ENCODE peak calls at places on chromosomes 3 and 15, in nine cellular contexts. I is NCI-H345; K is iris pigment epithelial cell; D is sigmoid colon; O is WERI-Rb-1; S is stimulated activated CD4-positive, alpha-beta T cell treated with anti-CD3 and anti-CD28 coated beads, Interleukin-2, amount 100 ng/mL, for 48 hours; W is cortex of kidney; Q is HTR-8/SVneo; X is mesothelial cell of epicardium. F is an unnamed sample.

GRCh38 chr3:61250784-61251173 is 473 bp downstream of the FHIT start:
- DNase-seq in O (no peak), D (peak), S (peak), X (no peak), W (no peak), K (no peak), Q (no peak), I (peak), F (peak)

GRCh38 chr3:4977001-4977888 is 2.0 kb upstream of the BHLHE40 start:
- DNase-seq in Q (no peak), I (no peak), K (peak), O (peak), X (no peak), D (peak), S (peak), W (no peak), F (peak)

GRCh38 chr15:51908312-51908711 is 63.3 kb downstream of the LEO1 start:
- DNase-seq in W (no peak), I (no peak), K (peak), D (no peak), O (no peak), Q (no peak), X (no peak), S (no peak), F (peak)

GRCh38 chr3:194390835-194391234 is 8.2 kb downstream of the GP5 start:
- DNase-seq in S (no peak), O (no peak), X (no peak), Q (no peak), W (no peak), K (no peak), I (no peak), D (no peak), F (no peak)

GRCh38 chr3:151372063-151372820 is 12.3 kb downstream of the P2RY12 start:
- DNase-seq in Q (no peak), I (no peak), S (no peak), D (no peak), W (no peak), K (peak), O (no peak), X (no peak), F (no peak)

GRCh38 chr3:175288616-175289015 is 429.5 kb downstream of the NAALADL2 start:
- DNase-seq in W (no peak), X (no peak), D (no peak), S (no peak), K (peak), Q (no peak), O (no peak), I (no peak), F (no peak)

GRCh38 chr3:172316758-172317157 is 131.5 kb downstream of the GHSR start:
- DNase-seq in I (no peak), X (no peak), D (no peak), K (no peak), O (no peak), S (no peak), Q (no peak), W (no peak), F (no peak)

GRCh38 chr3:169171739-169172138 is 491.8 kb downstream of the MECOM start:
- DNase-seq in K (no peak), W (no peak), I (no peak), X (no peak), Q (no peak), D (no peak), O (no peak), S (no peak), F (no peak)

GRCh38 chr15:29278436-29279099 is 8.9 kb upstream of the NSMCE3 start:
- DNase-seq in S (no peak), K (peak), I (no peak), D (no peak), O (no peak), W (no peak), X (no peak), Q (peak), F (no peak)

GRCh38 chr3:41330465-41330864 is 131.2 kb downstream of the CTNNB1 start:
- DNase-seq in Q (no peak), X (no peak), I (no peak), W (no peak), O (no peak), D (no peak), S (no peak), K (peak), F (no peak)

GRCh38 chr3:160479376-160479775 is 29.8 kb upstream of the TRIM59 start:
- DNase-seq in O (no peak), X (no peak), D (no peak), Q (no peak), I (no peak), K (no peak), S (no peak), W (no peak), F (no peak)

GRCh38 chr15:92306662-92307061 is 87.0 kb upstream of the ST8SIA2 start:
- DNase-seq in S (no peak), I (peak), O (peak), X (no peak), W (no peak), K (no peak), Q (no peak), D (no peak), F (peak)

GRCh38 chr15:31207246-31207645 is 105.7 kb upstream of the TRPM1 start:
- DNase-seq in S (no peak), I (no peak), Q (no peak), X (no peak), W (no peak), K (no peak), O (no peak), D (no peak), F (no peak)

GRCh38 chr15:42385206-42385979 is 26.1 kb downstream of the CAPN3 start:
- DNase-seq in K (peak), I (peak), D (no peak), O (peak), S (peak), Q (peak), X (no peak), W (no peak), F (peak)

GRCh38 chr3:179451335-179452165 is at the start of gene GNB4:
- DNase-seq in I (peak), W (no peak), Q (peak), S (peak), D (peak), O (peak), K (peak), X (peak), F (peak)

GRCh38 chr15:94610069-94610863 is 378.9 kb downstream of the MCTP2 start:
- DNase-seq in Q (no peak), X (no peak), K (no peak), I (no peak), W (no peak), S (no peak), O (no peak), D (no peak), F (no peak)

GRCh38 chr3:182165234-182165633 is 453.5 kb downstream of the SOX2 start:
- DNase-seq in W (no peak), K (peak), I (no peak), D (no peak), O (no peak), S (no peak), X (no peak), Q (no peak), F (no peak)

GRCh38 chr15:25863067-25863967 is at the start of gene ATP10A:
- DNase-seq in S (peak), X (no peak), W (no peak), K (peak), I (no peak), O (no peak), D (peak), Q (no peak), F (no peak)

GRCh38 chr15:48324949-48325348 is 6.3 kb upstream of the DUT start:
- DNase-seq in O (no peak), S (no peak), Q (no peak), I (peak), X (no peak), K (no peak), W (no peak), D (no peak), F (peak)

GRCh38 chr3:50807266-50807665 is 132.5 kb downstream of the DOCK3 start:
- DNase-seq in S (no peak), O (no peak), D (no peak), Q (no peak), K (no peak), W (no peak), I (peak), X (no peak), F (peak)

GRCh38 chr15:92839696-92840095 is 60.4 kb upstream of the CHD2 start:
- DNase-seq in O (no peak), I (peak), D (no peak), W (no peak), Q (no peak), S (no peak), K (no peak), X (no peak), F (peak)

GRCh38 chr3:62128028-62128427 is 245.3 kb downstream of the FEZF2 start:
- DNase-seq in I (no peak), W (no peak), Q (no peak), K (no peak), S (no peak), O (no peak), X (no peak), D (no peak), F (no peak)

GRCh38 chr3:55198554-55198953 is 270.7 kb upstream of the LRTM1 start:
- DNase-seq in O (no peak), S (no peak), W (no peak), X (no peak), D (no peak), K (peak), I (no peak), Q (peak), F (no peak)

GRCh38 chr3:102124301-102125158 is 275.2 kb downstream of the NFKBIZ start:
- DNase-seq in O (no peak), W (no peak), S (no peak), Q (no peak), D (no peak), K (peak), X (no peak), I (no peak), F (no peak)

GRCh38 chr3:8663177-8664061 is 18.8 kb upstream of the SSUH2 start:
- DNase-seq in S (peak), W (no peak), I (peak), O (peak), D (no peak), Q (peak), X (peak), K (peak), F (peak)

GRCh38 chr3:168049366-168049974 is 46.3 kb downstream of the GOLIM4 start:
- DNase-seq in K (peak), D (no peak), W (no peak), I (no peak), Q (no peak), S (no peak), O (no peak), X (no peak), F (peak)

GRCh38 chr3:52248165-52248541 is 2.6 kb downstream of the PPM1M start:
- DNase-seq in I (no peak), K (no peak), W (no peak), O (no peak), D (no peak), S (no peak), X (no peak), Q (no peak), F (no peak)

GRCh38 chr15:49041406-49041805 is 4.8 kb downstream of the SECISBP2L start:
- DNase-seq in I (no peak), D (no peak), X (no peak), W (no peak), O (no peak), K (no peak), S (no peak), Q (no peak), F (no peak)

GRCh38 chr3:139427283-139428060 is 38.0 kb upstream of the COPB2 start:
- DNase-seq in Q (peak), I (peak), D (no peak), W (no peak), O (peak), K (peak), S (no peak), X (no peak), F (peak)

GRCh38 chr3:41328916-41329315 is 129.6 kb downstream of the CTNNB1 start:
- DNase-seq in K (peak), X (no peak), I (no peak), S (no peak), W (no peak), Q (peak), D (no peak), O (no peak), F (no peak)

GRCh38 chr3:38588276-38588971 is 61.1 kb downstream of the SCN5A start:
- DNase-seq in I (no peak), D (no peak), X (peak), K (no peak), S (no peak), W (no peak), O (peak), Q (no peak), F (no peak)

GRCh38 chr3:65907232-65908130 is 131.2 kb downstream of the MAGI1 start:
- DNase-seq in K (no peak), Q (no peak), S (no peak), I (no peak), D (no peak), O (peak), W (no peak), X (no peak), F (peak)

GRCh38 chr3:42071720-42072582 is 19.2 kb upstream of the TRAK1 start:
- DNase-seq in I (peak), X (no peak), K (peak), D (peak), Q (peak), W (no peak), S (no peak), O (peak), F (peak)

GRCh38 chr3:15982667-15983145 is 184.9 kb upstream of the ANKRD28 start:
- DNase-seq in X (no peak), W (no peak), D (no peak), O (no peak), I (no peak), S (no peak), Q (peak), K (peak), F (peak)

GRCh38 chr15:75067123-75067854 is 43.9 kb downstream of the PPCDC start:
- DNase-seq in D (no peak), Q (no peak), S (peak), K (peak), I (no peak), W (no peak), X (no peak), O (no peak), F (no peak)

GRCh38 chr3:99842826-99843589 is 25.3 kb downstream of the CMSS1 start:
- DNase-seq in Q (peak), K (peak), S (no peak), W (no peak), X (no peak), O (no peak), I (no peak), D (no peak), F (peak)

GRCh38 chr3:14548321-14548729 is 8.2 kb upstream of the GRIP2 start:
- DNase-seq in Q (peak), D (peak), I (peak), O (peak), X (no peak), W (no peak), S (peak), K (peak), F (peak)

GRCh38 chr15:60162251-60162650 is 158.1 kb downstream of the FOXB1 start:
- DNase-seq in D (no peak), Q (no peak), W (no peak), K (no peak), S (no peak), O (no peak), I (no peak), X (no peak), F (no peak)

GRCh38 chr3:133930341-133930933 is 34.8 kb upstream of the RAB6B start:
- DNase-seq in D (no peak), Q (peak), O (no peak), W (no peak), I (peak), K (peak), S (no peak), X (no peak), F (peak)

F was measured in NCI-H69.